ENCODE peak calls at places on chromosomes 13 and 19, in ten cellular contexts. A is naive thymus-derived CD8-positive, alpha-beta T cell; M is psoas muscle; P is T follicular helper cell; O is NCI-H524 treated with DMSO at 0.1 percent for 48 hours; Q is globus pallidus; I is activated gamma-delta T cell treated with anti-CD3 and anti-CD28 coated beads, Interleukin-2, amount 50 U/mL, for 16 hours; D is ascending aorta; Y is posterior cingulate gyrus; B is nephron progenitor cell. E is an unnamed sample.
A peak's percentile ranks its signal among the peaks of the same experiment; 100 is the strongest.

GRCh38 chr19:3175761-3176714 is 2.5 kb upstream of the S1PR4 start:
- DNase-seq in A (peak; percentile 27), M (no peak), P (peak; percentile 29), O (no peak), Q (no peak), I (no peak), D (no peak), Y (no peak), B (no peak), E (no peak)

GRCh38 chr19:21210037-21210621 is 68.3 kb downstream of the ZNF431 start:
- DNase-seq in A (no peak), M (no peak), P (no peak), O (no peak), Q (no peak), I (no peak), D (no peak), Y (no peak), B (no peak), E (no peak)

GRCh38 chr19:55591555-55591954 is 7.8 kb downstream of the FIZ1 start:
- DNase-seq in A (no peak), M (no peak), P (no peak), O (no peak), Q (no peak), I (no peak), D (no peak), Y (no peak), B (no peak), E (peak; percentile 11)

GRCh38 chr19:44003461-44004134 is 841 bp downstream of the ZNF230 start:
- DNase-seq in A (no peak), M (no peak), P (no peak), O (no peak), Q (peak; percentile 1), I (no peak), D (no peak), Y (no peak), B (peak; percentile 4), E (no peak)

GRCh38 chr19:42069619-42070293 is at the start of gene GRIK5:
- DNase-seq in A (no peak), M (no peak), P (no peak), O (no peak), Q (no peak), I (no peak), D (peak; percentile 66), Y (peak; percentile 57), B (peak; percentile 57), E (no peak)

GRCh38 chr13:26897706-26898550 is 137.3 kb upstream of the GPR12 start:
- DNase-seq in A (no peak), M (no peak), P (no peak), O (no peak), Q (no peak), I (no peak), D (no peak), Y (no peak), B (no peak), E (no peak)

GRCh38 chr19:48415395-48415794 is 21.9 kb downstream of the GRIN2D start:
- DNase-seq in A (peak; percentile 41), M (peak; percentile 78), P (peak; percentile 69), O (no peak), Q (peak; percentile 42), I (peak; percentile 50), D (peak; percentile 75), Y (no peak), B (peak; percentile 65), E (peak; percentile 94)

GRCh38 chr13:73717632-73718031 is 416.6 kb downstream of the KLF12 start:
- DNase-seq in A (no peak), M (no peak), P (no peak), O (no peak), Q (no peak), I (no peak), D (no peak), Y (no peak), B (no peak), E (no peak)

GRCh38 chr13:70173236-70173959 is 65.1 kb upstream of the KLHL1 start:
- DNase-seq in A (no peak), M (no peak), P (no peak), O (no peak), Q (no peak), I (no peak), D (no peak), Y (no peak), B (no peak), E (no peak)

GRCh38 chr19:29610213-29610573 is 4.1 kb downstream of the POP4 start:
- DNase-seq in A (no peak), M (no peak), P (no peak), O (no peak), Q (no peak), I (no peak), D (no peak), Y (no peak), B (no peak), E (no peak)

GRCh38 chr13:49997935-49998334 is 1.1 kb downstream of the TRIM13 start:
- DNase-seq in A (no peak), M (no peak), P (no peak), O (no peak), Q (no peak), I (no peak), D (no peak), Y (no peak), B (no peak), E (no peak)

GRCh38 chr13:106038752-106039151 is 496.7 kb downstream of the EFNB2 start:
- DNase-seq in A (no peak), M (no peak), P (no peak), O (no peak), Q (no peak), I (no peak), D (no peak), Y (no peak), B (no peak), E (no peak)

GRCh38 chr19:11479470-11480080 is 1.3 kb downstream of the ELAVL3 start:
- DNase-seq in A (no peak), M (no peak), P (no peak), O (no peak), Q (peak; percentile 88), I (no peak), D (no peak), Y (peak; percentile 73), B (peak; percentile 75), E (peak; percentile 50)

GRCh38 chr13:99895428-99895998 is 76.1 kb downstream of the ZIC5 start:
- DNase-seq in A (no peak), M (no peak), P (no peak), O (no peak), Q (no peak), I (no peak), D (no peak), Y (no peak), B (no peak), E (no peak)

GRCh38 chr13:65966991-65967451 is 1263.1 kb downstream of the PCDH9 start:
- DNase-seq in A (no peak), M (no peak), P (no peak), O (peak; percentile 3), Q (peak; percentile 48), I (no peak), D (no peak), Y (no peak), B (no peak), E (no peak)

E was measured in right cardiac atrium.